ENCODE peak calls at places on chromosomes 2 and 18, in seven cellular contexts. One of them, this sample, is unnamed.

GRCh38 chr2:198641161-198641560 is 816.6 kb downstream of the SATB2 start:
- DNase-seq in HL-60: no peak
- DNase-seq in KG1: no peak
- DNase-seq in NCI-H1105 treated with DMSO at 0.1 percent for 48 hours: no peak
- DNase-seq in T-helper 9 cell: no peak
- DNase-seq in esophagus muscularis mucosa: no peak
- DNase-seq in posterior vena cava: no peak
- DNase-seq in this sample: no peak

GRCh38 chr2:226066873-226067272 is 667.4 kb downstream of the NYAP2 start:
- DNase-seq in posterior vena cava: no peak
- DNase-seq in HL-60: no peak
- DNase-seq in T-helper 9 cell: no peak
- DNase-seq in NCI-H1105 treated with DMSO at 0.1 percent for 48 hours: no peak
- DNase-seq in esophagus muscularis mucosa: no peak
- DNase-seq in KG1: no peak
- DNase-seq in this sample: no peak

GRCh38 chr18:4267641-4268040 is 187.5 kb downstream of the DLGAP1 start:
- DNase-seq in esophagus muscularis mucosa: no peak
- DNase-seq in HL-60: no peak
- DNase-seq in T-helper 9 cell: no peak
- DNase-seq in posterior vena cava: no peak
- DNase-seq in NCI-H1105 treated with DMSO at 0.1 percent for 48 hours: no peak
- DNase-seq in KG1: no peak
- DNase-seq in this sample: no peak

GRCh38 chr2:63056309-63057065 is 5.9 kb downstream of the OTX1 start:
- DNase-seq in KG1: no peak
- DNase-seq in HL-60: no peak
- DNase-seq in NCI-H1105 treated with DMSO at 0.1 percent for 48 hours: no peak
- DNase-seq in posterior vena cava: peak; percentile 79
- DNase-seq in esophagus muscularis mucosa: no peak
- DNase-seq in T-helper 9 cell: no peak
- DNase-seq in this sample: no peak

GRCh38 chr2:89763254-89763580 is 1071.7 kb downstream of the RPIA start:
- DNase-seq in HL-60: no peak
- DNase-seq in posterior vena cava: peak; percentile 82
- DNase-seq in T-helper 9 cell: no peak
- DNase-seq in NCI-H1105 treated with DMSO at 0.1 percent for 48 hours: no peak
- DNase-seq in esophagus muscularis mucosa: no peak
- DNase-seq in KG1: no peak
- DNase-seq in this sample: no peak

GRCh38 chr2:105403785-105404698 is 5.2 kb upstream of the FHL2 start:
- DNase-seq in esophagus muscularis mucosa: no peak
- DNase-seq in posterior vena cava: no peak
- DNase-seq in HL-60: no peak
- DNase-seq in NCI-H1105 treated with DMSO at 0.1 percent for 48 hours: peak; percentile 61
- DNase-seq in T-helper 9 cell: no peak
- DNase-seq in KG1: no peak
- DNase-seq in this sample: no peak

GRCh38 chr2:76491503-76491902 is 780.8 kb upstream of the GCFC2 start:
- DNase-seq in KG1: no peak
- DNase-seq in NCI-H1105 treated with DMSO at 0.1 percent for 48 hours: no peak
- DNase-seq in T-helper 9 cell: no peak
- DNase-seq in posterior vena cava: no peak
- DNase-seq in esophagus muscularis mucosa: no peak
- DNase-seq in HL-60: peak; percentile 86
- DNase-seq in this sample: no peak

GRCh38 chr2:119702918-119703401 is 24.0 kb downstream of the TMEM177 start:
- DNase-seq in T-helper 9 cell: peak; percentile 60
- DNase-seq in esophagus muscularis mucosa: no peak
- DNase-seq in KG1: no peak
- DNase-seq in HL-60: peak; percentile 59
- DNase-seq in NCI-H1105 treated with DMSO at 0.1 percent for 48 hours: peak; percentile 31
- DNase-seq in posterior vena cava: peak; percentile 88
- DNase-seq in this sample: peak; percentile 53

GRCh38 chr18:49359732-49360444 is 100.6 kb downstream of the DYM start:
- DNase-seq in posterior vena cava: no peak
- DNase-seq in HL-60: no peak
- DNase-seq in NCI-H1105 treated with DMSO at 0.1 percent for 48 hours: no peak
- DNase-seq in T-helper 9 cell: no peak
- DNase-seq in KG1: no peak
- DNase-seq in esophagus muscularis mucosa: no peak
- DNase-seq in this sample: no peak

GRCh38 chr2:48586433-48586832 is 31.2 kb upstream of the GTF2A1L start:
- DNase-seq in HL-60: no peak
- DNase-seq in posterior vena cava: no peak
- DNase-seq in KG1: no peak
- DNase-seq in T-helper 9 cell: no peak
- DNase-seq in esophagus muscularis mucosa: no peak
- DNase-seq in NCI-H1105 treated with DMSO at 0.1 percent for 48 hours: no peak
- DNase-seq in this sample: no peak

GRCh38 chr2:9333591-9334171 is 89.6 kb downstream of the ITGB1BP1 start:
- DNase-seq in posterior vena cava: no peak
- DNase-seq in HL-60: peak; percentile 35
- DNase-seq in KG1: no peak
- DNase-seq in NCI-H1105 treated with DMSO at 0.1 percent for 48 hours: peak; percentile 13
- DNase-seq in T-helper 9 cell: no peak
- DNase-seq in esophagus muscularis mucosa: no peak
- DNase-seq in this sample: no peak

GRCh38 chr18:13442451-13442850 is 223.9 kb downstream of the LDLRAD4 start:
- DNase-seq in KG1: no peak
- DNase-seq in NCI-H1105 treated with DMSO at 0.1 percent for 48 hours: no peak
- DNase-seq in esophagus muscularis mucosa: no peak
- DNase-seq in T-helper 9 cell: no peak
- DNase-seq in posterior vena cava: no peak
- DNase-seq in HL-60: no peak
- DNase-seq in this sample: no peak

GRCh38 chr18:76592981-76593381 is 97.9 kb upstream of the ZNF516 start:
- DNase-seq in HL-60: no peak
- DNase-seq in esophagus muscularis mucosa: no peak
- DNase-seq in NCI-H1105 treated with DMSO at 0.1 percent for 48 hours: no peak
- DNase-seq in posterior vena cava: no peak
- DNase-seq in KG1: no peak
- DNase-seq in T-helper 9 cell: no peak
- DNase-seq in this sample: no peak

GRCh38 chr2:91975130-91975491 is 2896.1 kb upstream of the TEKT4 start:
- DNase-seq in T-helper 9 cell: no peak
- DNase-seq in esophagus muscularis mucosa: no peak
- DNase-seq in KG1: no peak
- DNase-seq in posterior vena cava: no peak
- DNase-seq in NCI-H1105 treated with DMSO at 0.1 percent for 48 hours: no peak
- DNase-seq in HL-60: no peak
- DNase-seq in this sample: no peak

GRCh38 chr2:61117534-61117933 is 44.5 kb upstream of the C2orf74 start:
- DNase-seq in esophagus muscularis mucosa: no peak
- DNase-seq in T-helper 9 cell: no peak
- DNase-seq in HL-60: no peak
- DNase-seq in posterior vena cava: no peak
- DNase-seq in KG1: no peak
- DNase-seq in NCI-H1105 treated with DMSO at 0.1 percent for 48 hours: no peak
- DNase-seq in this sample: no peak

GRCh38 chr2:205712983-205713531 is 30.8 kb downstream of the NRP2 start:
- DNase-seq in KG1: no peak
- DNase-seq in esophagus muscularis mucosa: no peak
- DNase-seq in NCI-H1105 treated with DMSO at 0.1 percent for 48 hours: no peak
- DNase-seq in posterior vena cava: no peak
- DNase-seq in T-helper 9 cell: no peak
- DNase-seq in HL-60: no peak
- DNase-seq in this sample: no peak

GRCh38 chr2:27431395-27431794 is 3.0 kb downstream of the NRBP1 start:
- DNase-seq in NCI-H1105 treated with DMSO at 0.1 percent for 48 hours: no peak
- DNase-seq in T-helper 9 cell: no peak
- DNase-seq in posterior vena cava: no peak
- DNase-seq in esophagus muscularis mucosa: no peak
- DNase-seq in HL-60: no peak
- DNase-seq in KG1: no peak
- DNase-seq in this sample: no peak

GRCh38 chr2:213235741-213236140 is 48.5 kb upstream of the SPAG16 start:
- DNase-seq in T-helper 9 cell: no peak
- DNase-seq in esophagus muscularis mucosa: no peak
- DNase-seq in NCI-H1105 treated with DMSO at 0.1 percent for 48 hours: no peak
- DNase-seq in HL-60: no peak
- DNase-seq in KG1: no peak
- DNase-seq in posterior vena cava: no peak
- DNase-seq in this sample: no peak

GRCh38 chr18:5962362-5962761 is 67.0 kb upstream of the TMEM200C start:
- DNase-seq in T-helper 9 cell: no peak
- DNase-seq in posterior vena cava: no peak
- DNase-seq in esophagus muscularis mucosa: no peak
- DNase-seq in HL-60: no peak
- DNase-seq in NCI-H1105 treated with DMSO at 0.1 percent for 48 hours: no peak
- DNase-seq in KG1: no peak
- DNase-seq in this sample: no peak

GRCh38 chr18:9387891-9388290 is 53.3 kb downstream of the TWSG1 start:
- DNase-seq in esophagus muscularis mucosa: no peak
- DNase-seq in NCI-H1105 treated with DMSO at 0.1 percent for 48 hours: no peak
- DNase-seq in T-helper 9 cell: no peak
- DNase-seq in posterior vena cava: no peak
- DNase-seq in HL-60: no peak
- DNase-seq in KG1: no peak
- DNase-seq in this sample: no peak

GRCh38 chr2:204947448-204947847 is 402.2 kb downstream of the PARD3B start:
- DNase-seq in posterior vena cava: no peak
- DNase-seq in KG1: no peak
- DNase-seq in HL-60: no peak
- DNase-seq in NCI-H1105 treated with DMSO at 0.1 percent for 48 hours: no peak
- DNase-seq in esophagus muscularis mucosa: no peak
- DNase-seq in T-helper 9 cell: no peak
- DNase-seq in this sample: no peak

GRCh38 chr2:176111891-176112374 is 4.6 kb upstream of the HOXD10 start:
- DNase-seq in T-helper 9 cell: no peak
- DNase-seq in KG1: no peak
- DNase-seq in NCI-H1105 treated with DMSO at 0.1 percent for 48 hours: no peak
- DNase-seq in posterior vena cava: peak; percentile 78
- DNase-seq in HL-60: no peak
- DNase-seq in esophagus muscularis mucosa: no peak
- DNase-seq in this sample: no peak

GRCh38 chr2:191696001-191696400 is 18.1 kb downstream of the NABP1 start:
- DNase-seq in HL-60: no peak
- DNase-seq in T-helper 9 cell: no peak
- DNase-seq in KG1: no peak
- DNase-seq in NCI-H1105 treated with DMSO at 0.1 percent for 48 hours: no peak
- DNase-seq in posterior vena cava: no peak
- DNase-seq in esophagus muscularis mucosa: no peak
- DNase-seq in this sample: no peak

GRCh38 chr2:58110765-58111164 is 64.2 kb downstream of the VRK2 start:
- DNase-seq in posterior vena cava: no peak
- DNase-seq in KG1: no peak
- DNase-seq in T-helper 9 cell: no peak
- DNase-seq in esophagus muscularis mucosa: no peak
- DNase-seq in HL-60: no peak
- DNase-seq in NCI-H1105 treated with DMSO at 0.1 percent for 48 hours: no peak
- DNase-seq in this sample: no peak

GRCh38 chr2:201664334-201664733 is 21.0 kb upstream of the TMEM237 start:
- DNase-seq in posterior vena cava: no peak
- DNase-seq in esophagus muscularis mucosa: no peak
- DNase-seq in T-helper 9 cell: no peak
- DNase-seq in NCI-H1105 treated with DMSO at 0.1 percent for 48 hours: no peak
- DNase-seq in KG1: no peak
- DNase-seq in HL-60: peak; percentile 25
- DNase-seq in this sample: no peak

GRCh38 chr2:15780912-15781574 is 159.3 kb upstream of the MYCN start:
- DNase-seq in esophagus muscularis mucosa: no peak
- DNase-seq in HL-60: no peak
- DNase-seq in T-helper 9 cell: no peak
- DNase-seq in NCI-H1105 treated with DMSO at 0.1 percent for 48 hours: no peak
- DNase-seq in KG1: no peak
- DNase-seq in posterior vena cava: peak; percentile 64
- DNase-seq in this sample: no peak